ENCODE peak calls at places on chromosomes 12 and 14, in five cellular contexts. N is cardiac muscle cell, M is AG04450, R is upper lobe of right lung, Q is NB4. B is an unnamed sample.

GRCh38 chr12:111759991-111760390 is 6.7 kb upstream of the ALDH2 start:
- DNase-seq in N (no peak), R (no peak), M (no peak), Q (no peak), B (no peak)

GRCh38 chr14:60721331-60722162 is 2.6 kb downstream of the SIX4 start:
- DNase-seq in Q (peak), R (peak), N (peak), M (no peak), B (no peak)

GRCh38 chr12:70448371-70448770 is 82.3 kb downstream of the KCNMB4 start:
- DNase-seq in R (no peak), Q (no peak), M (no peak), N (peak), B (no peak)

GRCh38 chr14:34496679-34497513 is 34.9 kb upstream of the SPTSSA start:
- DNase-seq in M (peak), Q (peak), R (no peak), N (peak), B (no peak)

GRCh38 chr14:91872011-91872476 is 4.7 kb upstream of the TC2N start:
- DNase-seq in M (no peak), Q (peak), N (no peak), R (peak), B (no peak)

GRCh38 chr14:60650382-60650961 is 1.2 kb upstream of the SIX1 start:
- DNase-seq in N (no peak), Q (no peak), M (no peak), R (no peak), B (no peak)

GRCh38 chr12:116551952-116552749 is 7.0 kb upstream of the MAP1LC3B2 start:
- DNase-seq in Q (peak), R (no peak), N (peak), M (no peak), B (no peak)

GRCh38 chr12:106369624-106370346 is 12.2 kb downstream of the POLR3B start:
- DNase-seq in R (no peak), N (peak), Q (no peak), M (peak), B (no peak)

GRCh38 chr12:112869778-112870177 is 37.0 kb upstream of the OAS1 start:
- DNase-seq in Q (no peak), R (no peak), M (no peak), N (no peak), B (no peak)

GRCh38 chr14:71238835-71239234 is 331.6 kb downstream of the PCNX1 start:
- DNase-seq in Q (no peak), M (no peak), N (peak), R (no peak), B (no peak)

GRCh38 chr14:72822946-72823611 is 70.8 kb downstream of the DPF3 start:
- DNase-seq in R (no peak), M (no peak), N (peak), Q (no peak), B (no peak)

GRCh38 chr12:56413392-56413791 is 35.8 kb downstream of the TIMELESS start:
- DNase-seq in Q (no peak), M (no peak), N (no peak), R (no peak), B (no peak)

GRCh38 chr14:89165189-89165809 is 251.7 kb downstream of the FOXN3 start:
- DNase-seq in M (no peak), N (peak), R (no peak), Q (peak), B (no peak)

DNA sequence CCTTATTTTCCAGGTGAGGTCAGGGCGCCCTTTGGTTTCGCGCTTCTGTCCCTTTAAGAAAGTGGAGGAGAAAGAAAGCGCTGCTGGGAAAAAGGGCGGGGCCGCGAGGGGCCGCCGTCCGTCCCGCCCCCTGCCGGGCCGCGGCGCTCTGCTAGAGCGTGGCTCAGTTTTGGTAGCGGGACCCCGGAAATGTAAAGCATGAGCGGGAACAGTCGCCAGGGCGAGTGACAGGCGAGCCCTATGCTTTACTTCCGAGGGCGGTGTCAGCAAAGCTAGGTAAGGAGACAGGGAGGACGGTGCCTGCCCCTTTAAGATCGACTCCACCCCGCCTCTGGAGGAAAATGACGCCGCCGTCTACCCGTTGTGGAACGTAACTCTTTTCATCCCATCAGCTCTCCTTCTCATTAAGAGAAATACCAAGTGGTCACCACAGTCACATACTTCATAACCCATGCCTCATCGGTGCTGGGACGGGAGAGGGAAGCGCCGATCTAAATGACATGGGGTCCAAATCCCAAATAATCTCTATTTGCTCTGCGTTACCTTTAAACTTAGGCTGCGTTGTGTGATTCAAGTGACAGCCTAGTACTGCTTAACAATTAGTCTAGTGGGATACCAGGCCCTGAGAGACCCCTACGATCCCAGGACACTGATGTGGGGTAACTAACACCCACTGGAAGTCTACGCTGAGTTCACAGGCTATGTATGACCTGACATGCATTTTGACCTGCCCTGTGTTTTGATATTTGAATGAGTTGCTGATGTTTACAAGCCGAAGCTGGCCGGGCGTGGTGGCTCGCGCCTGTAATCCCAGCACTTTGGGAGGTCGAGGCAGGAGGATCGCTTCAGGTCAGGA is at the start of gene ETFBKMT:
- DNase-seq in R (peak), Q (peak), M (peak), N (peak), B (peak)
- TF ChIP-seq CTCF in R (peak), Q (peak), M (peak), N (peak), B (peak)

DNA sequence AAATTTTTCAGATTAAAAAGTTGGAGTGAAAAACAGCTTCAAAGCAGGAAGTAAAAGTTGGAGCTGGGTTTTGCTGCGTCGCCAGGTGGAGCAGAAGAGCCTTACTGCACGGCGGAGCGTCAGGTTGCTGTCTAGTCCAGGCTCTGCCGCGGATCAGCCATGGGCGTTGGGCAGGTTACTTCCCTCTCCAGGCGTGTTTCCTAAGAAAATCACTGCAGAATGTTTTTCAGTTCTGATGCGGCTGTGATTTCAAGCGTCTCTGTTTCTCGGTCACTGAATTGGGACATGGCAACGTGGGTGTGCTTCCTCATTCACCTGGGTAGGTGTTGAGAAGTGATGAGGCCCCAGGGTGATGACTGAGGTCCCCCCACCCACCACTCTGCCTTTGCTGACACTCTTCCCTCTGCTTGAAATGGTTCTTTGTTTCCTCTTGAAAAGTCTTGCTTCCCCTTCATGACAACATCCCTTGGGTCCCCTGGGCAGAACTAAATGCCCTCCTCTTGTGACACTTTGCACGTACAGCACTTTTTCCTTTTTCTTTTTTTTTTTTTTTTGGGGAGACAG is 7.6 kb downstream of the EVL start:
- DNase-seq in Q (peak), R (peak), N (no peak), M (no peak), B (no peak)
- TF ChIP-seq CTCF in Q (no peak), R (peak), N (no peak), M (no peak), B (no peak)

GRCh38 chr14:106737025-106737424 is 1210.6 kb downstream of the TMEM121 start:
- DNase-seq in Q (no peak), M (no peak), R (no peak), N (no peak), B (no peak)

GRCh38 chr14:106733771-106734170 is 1207.4 kb downstream of the TMEM121 start:
- DNase-seq in R (no peak), M (no peak), N (no peak), Q (peak), B (no peak)

GRCh38 chr14:106738075-106738474 is 1211.7 kb downstream of the TMEM121 start:
- DNase-seq in R (no peak), M (no peak), N (no peak), Q (peak), B (no peak)
- TF ChIP-seq CTCF in R (no peak), M (no peak), N (no peak), Q (peak), B (no peak)

GRCh38 chr14:99430491-99430890 is 50.2 kb downstream of the SETD3 start:
- DNase-seq in M (no peak), Q (peak), N (no peak), R (no peak), B (no peak)
- TF ChIP-seq CTCF in M (peak), Q (peak), N (peak), R (peak), B (peak)

DNA sequence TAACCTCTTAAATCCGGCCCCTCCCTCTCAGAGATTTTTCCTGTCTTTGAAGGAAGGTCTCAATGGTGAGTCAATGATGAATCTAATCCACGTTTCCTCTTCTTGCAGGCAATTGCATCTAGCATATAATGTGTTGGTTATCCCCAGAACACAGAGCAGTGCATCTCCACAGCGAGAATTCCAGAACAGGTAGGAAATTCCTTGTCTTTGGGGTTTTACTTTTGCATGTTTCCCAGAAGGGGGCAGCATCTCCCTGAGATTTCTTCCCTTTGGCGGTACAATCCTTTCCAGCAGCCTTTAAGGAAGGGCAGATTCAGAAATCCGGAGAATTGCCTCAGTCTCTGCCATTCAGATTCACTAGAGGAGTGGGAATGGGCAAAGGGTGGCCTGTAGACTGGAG is 128.0 kb downstream of the KCNA5 start:
- DNase-seq in N (peak), Q (peak), M (peak), R (no peak), B (peak)
- TF ChIP-seq CTCF in N (peak), Q (peak), M (peak), R (peak), B (peak)

DNA sequence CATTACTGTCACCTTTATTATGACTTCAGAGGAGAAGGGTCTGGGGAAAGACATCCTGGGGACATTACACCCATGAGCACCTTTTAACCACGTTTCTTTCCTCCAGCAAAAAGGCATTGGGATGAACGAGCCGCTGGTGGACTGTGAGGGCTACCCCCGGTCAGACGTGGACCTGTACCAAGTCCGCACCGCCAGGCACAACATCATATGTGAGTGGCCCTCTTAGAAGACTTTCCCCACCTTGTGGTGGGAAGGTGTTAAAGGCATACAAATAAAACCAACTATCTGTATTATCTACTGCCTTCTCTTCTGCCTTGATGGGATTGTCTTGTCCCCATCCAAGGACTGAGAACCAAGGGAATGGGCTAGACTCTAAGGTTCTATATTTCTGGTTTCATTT is 6.0 kb downstream of the PSMD9 start:
- DNase-seq in N (peak), Q (peak), R (no peak), M (no peak), B (no peak)
- TF ChIP-seq CTCF in N (peak), Q (peak), R (no peak), M (peak), B (peak)

DNA sequence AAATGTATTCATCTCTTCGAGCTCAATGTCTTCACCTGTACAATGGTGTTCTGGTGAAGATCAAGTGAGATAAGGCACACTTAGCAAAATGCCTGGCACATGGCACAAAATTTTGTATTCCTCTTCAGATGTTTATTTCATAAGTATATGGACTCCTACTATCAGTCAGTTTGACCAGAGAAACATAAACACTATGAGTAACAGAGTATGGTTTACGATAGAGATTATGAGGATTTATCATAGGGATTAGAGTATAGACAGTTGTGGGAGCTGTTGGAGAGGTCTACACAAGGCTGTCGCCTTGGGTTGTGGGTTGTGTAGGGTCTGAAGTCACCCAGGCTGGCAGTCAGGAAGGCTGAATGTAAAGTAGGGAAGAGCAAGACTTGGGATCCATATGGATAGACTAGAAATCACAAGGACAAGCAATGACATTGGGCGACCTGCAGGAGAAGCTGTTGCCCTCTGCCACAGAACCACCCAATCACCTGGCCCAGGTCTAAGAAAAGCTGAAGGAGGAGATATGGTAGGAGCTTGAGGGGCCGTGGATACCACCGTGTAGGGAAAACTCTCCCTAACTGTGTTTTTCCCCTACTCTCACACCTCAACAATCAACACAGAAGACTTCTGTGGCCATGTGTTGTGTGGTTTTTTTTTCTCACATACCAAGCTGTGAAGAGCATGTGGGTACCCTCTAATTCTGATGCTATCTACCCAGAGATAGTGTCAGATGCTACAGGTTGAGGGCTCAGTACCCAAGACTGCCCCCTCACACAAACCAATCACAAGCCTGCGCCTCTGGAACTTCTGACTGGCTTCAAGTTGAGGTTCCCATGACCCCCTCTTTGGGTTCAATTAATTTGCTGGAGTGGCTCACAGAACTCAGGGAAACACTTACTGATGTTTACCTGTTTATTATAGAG is 27.2 kb upstream of the RESF1 start:
- DNase-seq in Q (no peak), R (no peak), N (no peak), M (no peak), B (no peak)
- TF ChIP-seq CTCF in Q (no peak), R (no peak), N (no peak), M (no peak), B (no peak)